ENCODE peak calls at places on chromosomes 4 and X, in nine cellular contexts. I is effector memory CD4-positive, alpha-beta T cell; V is colonic mucosa; Q is A673; A is mesendoderm; P is A549; M is PC-9; D is psoas muscle; Z is right cardiac atrium. R is an unnamed sample.

GRCh38 chr4:14022428-14022827 is 394.9 kb upstream of the BOD1L1 start:
- DNase-seq in I (no peak), V (no peak), Z (no peak), D (no peak), P (no peak), A (peak), M (no peak), Q (peak), R (no peak)

GRCh38 chr4:25635501-25635900 is 20.1 kb upstream of the SLC34A2 start:
- DNase-seq in A (peak), M (peak), I (no peak), D (no peak), Z (no peak), Q (no peak), V (no peak), P (no peak), R (no peak)

GRCh38 chr4:98468744-98469143 is 189.7 kb downstream of the TSPAN5 start:
- DNase-seq in I (no peak), Q (no peak), A (no peak), D (no peak), Z (peak), P (no peak), V (no peak), M (no peak), R (no peak)

GRCh38 chrX:45714864-45715263 is 514.2 kb upstream of the DIPK2B start:
- DNase-seq in A (no peak), M (no peak), Z (peak), Q (peak), D (no peak), I (no peak), P (no peak), V (peak), R (no peak)

GRCh38 chr4:84837751-84838150 is 128.7 kb downstream of the WDFY3 start:
- DNase-seq in M (no peak), I (no peak), Z (no peak), V (no peak), A (no peak), P (no peak), D (no peak), Q (no peak), R (peak)

GRCh38 chrX:153643431-153644351 is 3.3 kb upstream of the DUSP9 start:
- DNase-seq in P (peak), Z (no peak), D (no peak), A (no peak), M (no peak), Q (peak), V (peak), I (no peak), R (peak)

GRCh38 chr4:52939739-52940138 is 77.6 kb downstream of the RASL11B start:
- DNase-seq in V (no peak), D (no peak), Q (no peak), M (no peak), I (no peak), Z (no peak), P (no peak), A (peak), R (no peak)

GRCh38 chr4:150072906-150073714 is 5.1 kb upstream of the DCLK2 start:
- DNase-seq in M (no peak), I (no peak), P (peak), D (no peak), Z (no peak), A (no peak), V (no peak), Q (no peak), R (no peak)

GRCh38 chrX:72620550-72621145 is 48.0 kb upstream of the HDAC8 start:
- DNase-seq in Z (peak), P (peak), V (peak), I (no peak), D (peak), M (peak), A (no peak), Q (peak), R (no peak)

GRCh38 chr4:111330786-111331185 is 707.9 kb upstream of the PITX2 start:
- DNase-seq in A (no peak), P (no peak), Q (no peak), Z (no peak), M (no peak), D (no peak), V (no peak), I (no peak), R (no peak)

GRCh38 chr4:159075531-159075932 is 27.3 kb upstream of the RAPGEF2 start:
- DNase-seq in I (no peak), D (no peak), M (peak), Q (peak), P (no peak), V (no peak), Z (no peak), A (no peak), R (no peak)

GRCh38 chr4:97923096-97923495 is 220.2 kb downstream of the STPG2 start:
- DNase-seq in D (no peak), V (no peak), Q (no peak), M (no peak), I (no peak), A (no peak), P (no peak), Z (no peak), R (no peak)

GRCh38 chrX:39766085-39766726 is 331.6 kb downstream of the BCOR start:
- DNase-seq in V (no peak), M (no peak), Q (no peak), I (no peak), Z (no peak), A (no peak), P (no peak), D (no peak), R (no peak)

GRCh38 chr4:145679991-145680455 is at the start of gene C4orf51:
- DNase-seq in Z (no peak), Q (peak), M (peak), P (no peak), I (no peak), V (no peak), D (no peak), A (peak), R (no peak)

GRCh38 chrX:15749642-15750610 is 11.9 kb downstream of the CA5B start:
- DNase-seq in I (no peak), A (no peak), M (no peak), Z (peak), Q (no peak), D (no peak), P (no peak), V (peak), R (no peak)

GRCh38 chrX:77814210-77814609 is 28.2 kb upstream of the ATRX start:
- DNase-seq in P (no peak), Q (no peak), M (no peak), D (no peak), A (no peak), Z (no peak), V (no peak), I (no peak), R (no peak)

GRCh38 chrX:93673056-93673868 is at the start of gene NAP1L3:
- DNase-seq in D (peak), V (peak), M (no peak), I (peak), Z (peak), A (peak), P (peak), Q (peak), R (no peak)

GRCh38 chr4:2251795-2252529 is 9.9 kb downstream of the MXD4 start:
- DNase-seq in Z (peak), Q (no peak), A (no peak), V (peak), D (peak), P (no peak), M (no peak), I (no peak), R (peak)

GRCh38 chr4:2837110-2837903 is 6.3 kb upstream of the ADD1 start:
- DNase-seq in I (no peak), D (no peak), Q (no peak), Z (no peak), V (no peak), M (no peak), A (no peak), P (no peak), R (peak)

GRCh38 chr4:145279122-145279960 is 99.0 kb upstream of the OTUD4 start:
- DNase-seq in A (no peak), Q (peak), P (no peak), I (no peak), V (no peak), Z (no peak), D (no peak), M (no peak), R (peak)

GRCh38 chr4:184371390-184371787 is 103.0 kb downstream of the IRF2 start:
- DNase-seq in V (no peak), I (no peak), A (no peak), P (no peak), D (no peak), Q (no peak), Z (no peak), M (no peak), R (no peak)

GRCh38 chr4:15436515-15436914 is 8.7 kb downstream of the C1QTNF7 start:
- DNase-seq in Z (no peak), A (no peak), P (no peak), D (no peak), I (no peak), Q (peak), V (no peak), M (no peak), R (no peak)

GRCh38 chrX:109537324-109537665 is 651 bp downstream of the NXT2 start:
- DNase-seq in Z (no peak), P (no peak), M (peak), Q (no peak), A (no peak), V (peak), D (no peak), I (no peak), R (no peak)
- H3K27ac ChIP-seq in Z (peak), P (peak), M (peak), Q (peak), A (no peak), V (peak), D (peak), I (peak), R (no peak)

GRCh38 chrX:7925867-7926472 is 1.2 kb downstream of the PNPLA4 start:
- DNase-seq in P (peak), Z (peak), A (peak), V (peak), D (peak), Q (peak), I (peak), M (peak), R (peak)
- H3K4me3 ChIP-seq in P (no peak), Z (no peak), A (no peak), V (no peak), D (no peak), Q (no peak), I (no peak), M (peak), R (no peak)

GRCh38 chr4:182698212-182698611 is 219.0 kb downstream of the DCTD start:
- DNase-seq in M (no peak), Z (no peak), D (no peak), Q (no peak), P (no peak), A (peak), V (no peak), I (no peak), R (no peak)
- H3K27ac ChIP-seq in M (no peak), Z (no peak), D (no peak), Q (no peak), P (no peak), A (no peak), V (no peak), I (no peak), R (no peak)

GRCh38 chr4:165698272-165698671 is 174.8 kb upstream of the TLL1 start:
- DNase-seq in D (no peak), Z (no peak), Q (no peak), P (no peak), M (no peak), A (no peak), V (no peak), I (no peak), R (no peak)

GRCh38 chr4:165700855-165701254 is 172.2 kb upstream of the TLL1 start:
- DNase-seq in Z (no peak), Q (no peak), I (no peak), M (no peak), D (no peak), P (no peak), V (no peak), A (peak), R (peak)
- H3K4me3 ChIP-seq in Z (no peak), Q (no peak), I (no peak), M (no peak), D (no peak), P (no peak), V (no peak), A (no peak), R (no peak)

GRCh38 chrX:2664497-2664896 is 26.6 kb upstream of the CD99 start:
- DNase-seq in I (no peak), P (no peak), Z (peak), A (no peak), M (no peak), D (peak), Q (peak), V (peak), R (no peak)

GRCh38 chrX:2666491-2666890 is 24.6 kb upstream of the CD99 start:
- DNase-seq in A (no peak), Q (no peak), P (no peak), V (no peak), Z (no peak), M (no peak), I (no peak), D (no peak), R (no peak)

GRCh38 chrX:2665387-2666304 is 25.4 kb upstream of the CD99 start:
- DNase-seq in D (no peak), Q (peak), I (no peak), A (no peak), Z (no peak), P (no peak), V (no peak), M (no peak), R (no peak)

GRCh38 chrX:2658585-2659292 is 32.4 kb upstream of the CD99 start:
- DNase-seq in A (no peak), D (no peak), Z (no peak), I (no peak), P (no peak), Q (no peak), V (no peak), M (no peak), R (no peak)

GRCh38 chrX:2662586-2662985 is 28.5 kb upstream of the CD99 start:
- DNase-seq in D (no peak), P (no peak), A (no peak), V (no peak), I (no peak), Z (no peak), M (no peak), Q (no peak), R (no peak)
- H3K27ac ChIP-seq in D (no peak), P (no peak), A (no peak), V (no peak), I (no peak), Z (no peak), M (no peak), Q (peak), R (no peak)

GRCh38 chr4:54843106-54843505 is 185.3 kb downstream of the KIT start:
- DNase-seq in D (no peak), P (no peak), Q (no peak), A (peak), M (no peak), I (no peak), Z (no peak), V (no peak), R (no peak)
- H3K4me3 ChIP-seq in D (no peak), P (no peak), Q (no peak), A (no peak), M (no peak), I (no peak), Z (no peak), V (no peak), R (no peak)

GRCh38 chr4:24561438-24562139 is 22.8 kb downstream of the DHX15 start:
- DNase-seq in P (no peak), Q (no peak), I (no peak), M (no peak), D (no peak), V (no peak), A (no peak), Z (no peak), R (no peak)
- H3K27ac ChIP-seq in P (no peak), Q (no peak), I (no peak), M (no peak), D (no peak), V (no peak), A (no peak), Z (no peak), R (no peak)